ENCODE peak calls at places on chromosomes 1 and 21, in five cellular contexts. C is HepG2, N is K562, J is GM12878, Q is GM23338. D is an unnamed sample. For H3K36me3, the result is how much of the 10 kb centered on the place peaks cover.

GRCh38 chr1:203526572-203526971 is 32.6 kb downstream of the OPTC start:
- DNase-seq in C (no peak), N (no peak), J (no peak), Q (no peak), D (no peak)

GRCh38 chr1:94160811-94161210 is 39.9 kb upstream of the ABCA4 start:
- DNase-seq in C (peak), N (no peak), J (no peak), Q (peak), D (no peak)

GRCh38 chr1:29878501-29878900 is 642.2 kb downstream of the PTPRU start:
- DNase-seq in C (no peak), N (no peak), J (no peak), Q (no peak), D (no peak)

GRCh38 chr1:156584813-156585212 is 5.3 kb downstream of the TTC24 start:
- DNase-seq in C (peak), N (peak), J (no peak), Q (peak), D (no peak)

GRCh38 chr1:5324903-5325302 is 667.3 kb downstream of the NPHP4 start:
- DNase-seq in C (no peak), N (no peak), J (no peak), Q (no peak), D (no peak)

GRCh38 chr1:116763116-116763786 is 9.0 kb downstream of the CD2 start:
- DNase-seq in C (no peak), N (peak), J (no peak), Q (no peak), D (no peak)

GRCh38 chr1:168287237-168287664 is 6.6 kb downstream of the TBX19 start:
- DNase-seq in C (no peak), N (peak), J (no peak), Q (no peak), D (no peak)

GRCh38 chr21:32813265-32813903 is 41.8 kb upstream of the PAXBP1 start:
- DNase-seq in C (no peak), N (no peak), J (no peak), Q (peak), D (no peak)

GRCh38 chr1:167715653-167716302 is 6.0 kb upstream of the MPZL1 start:
- DNase-seq in C (no peak), N (no peak), J (no peak), Q (no peak), D (no peak)

GRCh38 chr1:202107801-202108731 is 14.7 kb upstream of the GPR37L1 start:
- DNase-seq in C (no peak), N (peak), J (no peak), Q (peak), D (no peak)

GRCh38 chr1:224211262-224211962 is 28.4 kb downstream of the DEGS1 start:
- DNase-seq in C (peak), N (peak), J (no peak), Q (no peak), D (no peak)

GRCh38 chr1:218809625-218810024 is 364.1 kb upstream of the LYPLAL1 start:
- DNase-seq in C (no peak), N (no peak), J (no peak), Q (no peak), D (no peak)

GRCh38 chr1:187013582-187014200 is 184.9 kb downstream of the PLA2G4A start:
- DNase-seq in C (no peak), N (no peak), J (no peak), Q (no peak), D (no peak)

GRCh38 chr1:50603274-50604271 is 180.3 kb upstream of the DMRTA2 start:
- DNase-seq in C (no peak), N (no peak), J (no peak), Q (no peak), D (no peak)

GRCh38 chr1:75589637-75590036 is 21.3 kb downstream of the SLC44A5 start:
- DNase-seq in C (no peak), N (no peak), J (no peak), Q (peak), D (no peak)

GRCh38 chr1:234776875-234777849 is 167.2 kb upstream of the IRF2BP2 start:
- DNase-seq in C (no peak), N (peak), J (no peak), Q (no peak), D (no peak)

GRCh38 chr1:192489046-192489445 is 86.5 kb upstream of the RGS1 start:
- DNase-seq in C (no peak), N (no peak), J (no peak), Q (no peak), D (no peak)

GRCh38 chr1:26016258-26016943 is 5.2 kb upstream of the EXTL1 start:
- DNase-seq in C (no peak), N (no peak), J (no peak), Q (no peak), D (no peak)

GRCh38 chr1:224583774-224584173 is 32.3 kb upstream of the CNIH3 start:
- DNase-seq in C (no peak), N (no peak), J (no peak), Q (no peak), D (no peak)

GRCh38 chr1:198443374-198444233 is 96.9 kb downstream of the ATP6V1G3 start:
- DNase-seq in C (peak), N (peak), J (no peak), Q (no peak), D (no peak)

GRCh38 chr1:147225193-147225730 is at the start of gene FMO5:
- DNase-seq in C (no peak), N (peak), J (no peak), Q (peak), D (no peak)

GRCh38 chr1:2566106-2567045 is 10.2 kb downstream of the TNFRSF14 start:
- DNase-seq in C (no peak), N (no peak), J (no peak), Q (no peak), D (no peak)

GRCh38 chr1:234882898-234883297 is 245.7 kb downstream of the TOMM20 start:
- DNase-seq in C (no peak), N (no peak), J (no peak), Q (no peak), D (no peak)

GRCh38 chr1:32782086-32782485 is 35.1 kb downstream of the YARS1 start:
- DNase-seq in C (no peak), N (no peak), J (no peak), Q (no peak), D (no peak)

GRCh38 chr1:201399352-201400126 is 415 bp upstream of the LAD1 start:
- DNase-seq in C (peak), N (no peak), J (no peak), Q (peak), D (no peak)

GRCh38 chr21:36699026-36699545 is at the start of gene SIM2:
- DNase-seq in C (no peak), N (peak), J (no peak), Q (peak), D (no peak)
- TF ChIP-seq EZH2 in C (no peak), N (no peak), J (no peak), Q (peak), D (no peak)

GRCh38 chr1:215263636-215264035 is 181.1 kb downstream of the KCNK2 start:
- DNase-seq in C (no peak), N (no peak), J (no peak), Q (no peak), D (no peak)
- H3K36me3 ChIP-seq in C (under half), N (under half), J (under half), Q (under half), D (under half)

GRCh38 chr21:44752701-44753235 is 41.4 kb upstream of the TSPEAR start:
- DNase-seq in C (no peak), N (no peak), J (no peak), Q (no peak), D (no peak)
- TF ChIP-seq POLR2AphosphoS5 in C (no peak), N (no peak), J (no peak), Q (no peak), D (peak)

GRCh38 chr21:35048706-35049617 is at the start of gene RUNX1:
- DNase-seq in C (no peak), N (peak), J (peak), Q (no peak), D (no peak)
- TF ChIP-seq EZH2 in C (no peak), N (no peak), J (no peak), Q (no peak), D (no peak)